ENCODE peak calls at places on chromosomes 3 and 15, in seven cellular contexts. One of them, this sample, is unnamed.
A peak's percentile ranks its signal among the peaks of the same experiment; 100 is the strongest.

GRCh38 chr3:46981932-46982471 is 2.5 kb downstream of the NBEAL2 start:
- DNase-seq in hepatocyte: peak; percentile 62
- DNase-seq in fibroblast of pulmonary artery: no peak
- DNase-seq in left lung: peak; percentile 65
- DNase-seq in A549: no peak
- DNase-seq in SK-N-MC: no peak
- DNase-seq in AG09309: no peak
- DNase-seq in this sample: no peak

GRCh38 chr15:62306851-62307504 is 141.9 kb upstream of the C2CD4B start:
- DNase-seq in fibroblast of pulmonary artery: peak; percentile 87
- DNase-seq in A549: peak; percentile 88
- DNase-seq in hepatocyte: peak; percentile 87
- DNase-seq in AG09309: peak; percentile 43
- DNase-seq in left lung: peak; percentile 50
- DNase-seq in SK-N-MC: no peak
- DNase-seq in this sample: peak; percentile 76

GRCh38 chr3:111895079-111895478 is 36.0 kb downstream of the PHLDB2 start:
- DNase-seq in AG09309: no peak
- DNase-seq in hepatocyte: no peak
- DNase-seq in SK-N-MC: no peak
- DNase-seq in fibroblast of pulmonary artery: peak; percentile 65
- DNase-seq in A549: peak; percentile 65
- DNase-seq in left lung: no peak
- DNase-seq in this sample: peak; percentile 57

GRCh38 chr15:100216177-100216576 is 125.6 kb downstream of the ADAMTS17 start:
- DNase-seq in left lung: no peak
- DNase-seq in SK-N-MC: no peak
- DNase-seq in AG09309: no peak
- DNase-seq in fibroblast of pulmonary artery: peak; percentile 36
- DNase-seq in hepatocyte: peak; percentile 37
- DNase-seq in A549: no peak
- DNase-seq in this sample: no peak

GRCh38 chr3:46506526-46506925 is 8.8 kb downstream of the RTP3 start:
- DNase-seq in A549: no peak
- DNase-seq in fibroblast of pulmonary artery: no peak
- DNase-seq in left lung: no peak
- DNase-seq in hepatocyte: no peak
- DNase-seq in SK-N-MC: no peak
- DNase-seq in AG09309: no peak
- DNase-seq in this sample: no peak

GRCh38 chr3:70813306-70813705 is 500.9 kb upstream of the MDFIC2 start:
- DNase-seq in fibroblast of pulmonary artery: no peak
- DNase-seq in AG09309: no peak
- DNase-seq in SK-N-MC: no peak
- DNase-seq in hepatocyte: no peak
- DNase-seq in A549: no peak
- DNase-seq in left lung: no peak
- DNase-seq in this sample: no peak

GRCh38 chr15:67509918-67510317 is 11.0 kb upstream of the C15orf61 start:
- DNase-seq in left lung: no peak
- DNase-seq in AG09309: no peak
- DNase-seq in SK-N-MC: no peak
- DNase-seq in hepatocyte: no peak
- DNase-seq in fibroblast of pulmonary artery: no peak
- DNase-seq in A549: no peak
- DNase-seq in this sample: no peak

GRCh38 chr15:27492021-27492621 is 521.1 kb downstream of the GABRG3 start:
- DNase-seq in SK-N-MC: no peak
- DNase-seq in A549: no peak
- DNase-seq in left lung: peak; percentile 49
- DNase-seq in fibroblast of pulmonary artery: no peak
- DNase-seq in AG09309: no peak
- DNase-seq in hepatocyte: no peak
- DNase-seq in this sample: no peak

GRCh38 chr3:115697263-115698053 is 74.1 kb downstream of the GAP43 start:
- DNase-seq in fibroblast of pulmonary artery: peak; percentile 13
- DNase-seq in AG09309: no peak
- DNase-seq in SK-N-MC: no peak
- DNase-seq in A549: no peak
- DNase-seq in hepatocyte: no peak
- DNase-seq in left lung: no peak
- DNase-seq in this sample: no peak

GRCh38 chr3:124814620-124815421 is 72.3 kb downstream of the ITGB5 start:
- DNase-seq in hepatocyte: peak; percentile 70
- DNase-seq in SK-N-MC: no peak
- DNase-seq in AG09309: no peak
- DNase-seq in left lung: no peak
- DNase-seq in A549: peak; percentile 74
- DNase-seq in fibroblast of pulmonary artery: peak; percentile 33
- DNase-seq in this sample: peak; percentile 77

GRCh38 chr15:64275934-64276333 is 80.0 kb downstream of the CSNK1G1 start:
- DNase-seq in SK-N-MC: no peak
- DNase-seq in fibroblast of pulmonary artery: no peak
- DNase-seq in left lung: no peak
- DNase-seq in hepatocyte: no peak
- DNase-seq in A549: no peak
- DNase-seq in AG09309: no peak
- DNase-seq in this sample: no peak

GRCh38 chr15:22262613-22263020 is 182.3 kb downstream of the OR4M2 start:
- DNase-seq in left lung: peak; percentile 57
- DNase-seq in AG09309: no peak
- DNase-seq in fibroblast of pulmonary artery: no peak
- DNase-seq in SK-N-MC: no peak
- DNase-seq in hepatocyte: no peak
- DNase-seq in A549: peak; percentile 77
- DNase-seq in this sample: peak; percentile 76

GRCh38 chr3:174247671-174248070 is 611.5 kb upstream of the NAALADL2 start:
- DNase-seq in SK-N-MC: no peak
- DNase-seq in fibroblast of pulmonary artery: no peak
- DNase-seq in hepatocyte: no peak
- DNase-seq in left lung: no peak
- DNase-seq in AG09309: no peak
- DNase-seq in A549: no peak
- DNase-seq in this sample: no peak

GRCh38 chr3:65927576-65927975 is 111.1 kb downstream of the MAGI1 start:
- DNase-seq in fibroblast of pulmonary artery: no peak
- DNase-seq in A549: no peak
- DNase-seq in hepatocyte: no peak
- DNase-seq in AG09309: no peak
- DNase-seq in SK-N-MC: no peak
- DNase-seq in left lung: no peak
- DNase-seq in this sample: no peak

GRCh38 chr3:177431525-177432255 is 234.4 kb upstream of the TBL1XR1 start:
- DNase-seq in SK-N-MC: no peak
- DNase-seq in hepatocyte: peak; percentile 66
- DNase-seq in left lung: no peak
- DNase-seq in AG09309: no peak
- DNase-seq in fibroblast of pulmonary artery: peak; percentile 57
- DNase-seq in A549: no peak
- DNase-seq in this sample: no peak

GRCh38 chr15:29670945-29671307 is 151.3 kb downstream of the TJP1 start:
- DNase-seq in left lung: peak; percentile 63
- DNase-seq in AG09309: peak; percentile 57
- DNase-seq in A549: peak; percentile 99
- DNase-seq in SK-N-MC: no peak
- DNase-seq in hepatocyte: peak; percentile 68
- DNase-seq in fibroblast of pulmonary artery: peak; percentile 83
- DNase-seq in this sample: no peak

GRCh38 chr15:35774653-35775052 is 228.7 kb upstream of the DPH6 start:
- DNase-seq in fibroblast of pulmonary artery: no peak
- DNase-seq in SK-N-MC: no peak
- DNase-seq in AG09309: no peak
- DNase-seq in A549: no peak
- DNase-seq in hepatocyte: no peak
- DNase-seq in left lung: no peak
- DNase-seq in this sample: no peak

GRCh38 chr15:35771878-35772442 is 226.0 kb upstream of the DPH6 start:
- DNase-seq in hepatocyte: no peak
- DNase-seq in AG09309: no peak
- DNase-seq in fibroblast of pulmonary artery: no peak
- DNase-seq in left lung: no peak
- DNase-seq in SK-N-MC: no peak
- DNase-seq in A549: no peak
- DNase-seq in this sample: no peak

GRCh38 chr15:35764661-35765519 is 218.9 kb upstream of the DPH6 start:
- DNase-seq in hepatocyte: no peak
- DNase-seq in A549: no peak
- DNase-seq in left lung: no peak
- DNase-seq in fibroblast of pulmonary artery: no peak
- DNase-seq in AG09309: no peak
- DNase-seq in SK-N-MC: no peak
- DNase-seq in this sample: no peak

DNA sequence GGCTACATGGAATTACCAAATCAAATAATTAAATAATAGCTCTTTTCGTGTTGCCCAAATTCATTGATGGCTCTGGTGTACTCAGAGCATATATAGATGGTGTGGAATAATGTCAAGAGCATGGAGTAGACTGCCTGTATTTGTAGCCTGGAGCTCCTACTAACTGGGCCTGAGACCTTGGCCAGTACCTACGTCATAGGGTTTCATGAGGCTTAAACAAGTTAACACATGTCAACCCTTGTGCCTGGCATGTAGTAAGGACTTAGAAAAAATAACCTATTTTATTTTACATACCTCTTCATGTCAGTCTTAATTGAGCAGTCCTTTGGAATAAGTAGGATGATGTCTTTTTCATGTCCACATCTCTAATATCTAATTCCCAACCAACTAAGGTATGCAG is 223.7 kb upstream of the DPH6 start:
- DNase-seq in A549: no peak
- DNase-seq in AG09309: no peak
- DNase-seq in left lung: no peak
- DNase-seq in SK-N-MC: no peak
- DNase-seq in fibroblast of pulmonary artery: no peak
- DNase-seq in hepatocyte: no peak
- DNase-seq in this sample: no peak
- H3K4me3 ChIP-seq in A549: no peak overlapping the region
- H3K4me3 ChIP-seq in AG09309: no peak overlapping the region
- H3K4me3 ChIP-seq in left lung: no peak overlapping the region
- H3K4me3 ChIP-seq in SK-N-MC: no peak overlapping the region
- H3K4me3 ChIP-seq in fibroblast of pulmonary artery: no peak overlapping the region
- H3K4me3 ChIP-seq in hepatocyte: no peak overlapping the region
- H3K4me3 ChIP-seq in this sample: no peak overlapping the region

GRCh38 chr15:52778457-52778856 is 11.7 kb downstream of the ONECUT1 start:
- DNase-seq in A549: no peak
- DNase-seq in SK-N-MC: no peak
- DNase-seq in fibroblast of pulmonary artery: no peak
- DNase-seq in AG09309: no peak
- DNase-seq in hepatocyte: no peak
- DNase-seq in left lung: no peak
- DNase-seq in this sample: no peak

GRCh38 chr15:52783191-52783829 is 6.8 kb downstream of the ONECUT1 start:
- DNase-seq in SK-N-MC: no peak
- DNase-seq in hepatocyte: peak; percentile 68
- DNase-seq in A549: no peak
- DNase-seq in left lung: no peak
- DNase-seq in AG09309: no peak
- DNase-seq in fibroblast of pulmonary artery: peak; percentile 24
- DNase-seq in this sample: no peak

GRCh38 chr15:52783929-52784798 is 6.0 kb downstream of the ONECUT1 start:
- DNase-seq in AG09309: no peak
- DNase-seq in fibroblast of pulmonary artery: no peak
- DNase-seq in left lung: no peak
- DNase-seq in hepatocyte: peak; percentile 55
- DNase-seq in A549: peak; percentile 40
- DNase-seq in SK-N-MC: no peak
- DNase-seq in this sample: no peak

GRCh38 chr15:52782514-52782913 is 7.6 kb downstream of the ONECUT1 start:
- DNase-seq in fibroblast of pulmonary artery: no peak
- DNase-seq in SK-N-MC: no peak
- DNase-seq in AG09309: no peak
- DNase-seq in hepatocyte: no peak
- DNase-seq in A549: no peak
- DNase-seq in left lung: no peak
- DNase-seq in this sample: no peak

DNA sequence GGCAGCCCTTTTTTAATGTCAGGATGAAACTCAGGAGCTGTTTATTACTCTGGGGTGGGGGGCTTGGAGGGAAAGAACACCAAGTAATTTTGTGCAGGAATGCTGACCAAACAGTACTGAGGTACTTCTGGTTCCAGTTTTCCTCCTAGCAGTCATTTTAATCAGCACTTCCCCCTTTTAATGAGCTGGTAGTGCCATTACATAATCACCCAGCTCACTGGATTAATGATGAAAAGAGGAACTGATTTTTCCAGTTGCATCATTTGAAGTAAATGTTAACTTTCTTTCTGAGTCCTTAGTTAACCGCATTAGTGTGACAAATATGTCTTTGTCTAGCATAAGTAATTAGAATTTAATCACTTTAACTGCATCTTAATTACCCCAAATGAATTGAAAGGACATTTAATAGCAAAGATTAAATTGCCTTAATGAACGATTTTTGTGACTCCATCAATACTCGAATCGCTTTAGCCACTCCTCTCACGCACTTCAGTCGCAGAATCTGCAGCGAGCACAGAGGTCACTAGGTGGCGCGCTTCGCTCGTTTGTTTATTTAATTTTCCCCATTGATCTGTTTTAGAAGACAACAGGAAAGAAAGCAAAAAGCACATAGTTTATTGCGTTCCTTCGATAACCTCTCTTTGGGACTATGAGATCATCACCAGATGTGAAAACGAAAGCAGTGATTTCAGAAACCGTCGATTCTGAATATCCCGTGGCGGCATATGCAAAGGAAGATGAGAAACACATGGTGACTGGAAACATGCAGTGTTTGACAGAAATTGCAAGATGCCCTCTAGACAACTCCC is 9.8 kb downstream of the ONECUT1 start:
- DNase-seq in A549: peak; percentile 55
- DNase-seq in hepatocyte: peak; percentile 73
- DNase-seq in fibroblast of pulmonary artery: peak; percentile 66
- DNase-seq in SK-N-MC: peak; percentile 18
- DNase-seq in left lung: no peak
- DNase-seq in AG09309: peak; percentile 3
- DNase-seq in this sample: peak; percentile 52
- H3K4me3 ChIP-seq in A549: peak overlapping the region; percentile 24
- H3K4me3 ChIP-seq in hepatocyte: no peak overlapping the region
- H3K4me3 ChIP-seq in fibroblast of pulmonary artery: no peak overlapping the region
- H3K4me3 ChIP-seq in SK-N-MC: peak overlapping the region; percentile 29
- H3K4me3 ChIP-seq in left lung: no peak overlapping the region
- H3K4me3 ChIP-seq in AG09309: no peak overlapping the region
- H3K4me3 ChIP-seq in this sample: peak overlapping the region; percentile 24

GRCh38 chr3:195886181-195887141 is 21.9 kb downstream of the TNK2 start:
- DNase-seq in left lung: no peak
- DNase-seq in fibroblast of pulmonary artery: peak; percentile 82
- DNase-seq in AG09309: no peak
- DNase-seq in hepatocyte: no peak
- DNase-seq in SK-N-MC: no peak
- DNase-seq in A549: no peak
- DNase-seq in this sample: no peak
- H3K4me3 ChIP-seq in left lung: no peak overlapping the region
- H3K4me3 ChIP-seq in fibroblast of pulmonary artery: no peak overlapping the region
- H3K4me3 ChIP-seq in AG09309: no peak overlapping the region
- H3K4me3 ChIP-seq in hepatocyte: no peak overlapping the region
- H3K4me3 ChIP-seq in SK-N-MC: no peak overlapping the region
- H3K4me3 ChIP-seq in A549: no peak overlapping the region
- H3K4me3 ChIP-seq in this sample: no peak overlapping the region

DNA sequence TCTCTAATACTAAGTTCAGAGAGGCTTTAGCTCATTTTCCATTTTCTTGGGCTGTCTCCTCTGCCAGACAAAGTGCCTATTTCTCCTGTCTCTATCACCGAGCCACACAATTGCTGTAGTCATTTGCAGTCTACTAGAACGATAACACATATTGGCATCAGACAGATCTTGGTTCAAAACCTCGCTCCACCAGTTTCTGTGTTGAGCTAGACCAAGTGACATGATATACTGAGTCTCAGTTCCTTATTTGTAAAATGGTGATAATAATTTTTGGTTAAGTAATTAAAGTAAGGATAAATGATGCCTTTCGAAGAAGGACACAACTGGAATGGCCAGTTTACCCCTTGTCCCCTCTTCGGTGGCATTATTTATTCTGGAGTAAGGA is 444 bp upstream of the RAB7A start:
- DNase-seq in AG09309: no peak
- DNase-seq in left lung: no peak
- DNase-seq in A549: no peak
- DNase-seq in hepatocyte: no peak
- DNase-seq in fibroblast of pulmonary artery: no peak
- DNase-seq in SK-N-MC: peak; percentile 18
- DNase-seq in this sample: no peak
- H3K4me3 ChIP-seq in AG09309: no peak overlapping the region
- H3K4me3 ChIP-seq in left lung: no peak overlapping the region
- H3K4me3 ChIP-seq in A549: peak overlapping the region; percentile 95
- H3K4me3 ChIP-seq in hepatocyte: no peak overlapping the region
- H3K4me3 ChIP-seq in fibroblast of pulmonary artery: no peak overlapping the region
- H3K4me3 ChIP-seq in SK-N-MC: peak overlapping the region; percentile 90
- H3K4me3 ChIP-seq in this sample: no peak overlapping the region

This sample was measured in fibroblast of villous mesenchyme.